ENCODE peak calls at places on chromosomes 13 and 19, in nine cellular contexts. One of them, this sample, is unnamed.

GRCh38 chr13:113421673-113422270 is 31.5 kb downstream of the ADPRHL1 start:
- DNase-seq in activated CD4-positive, alpha-beta T cell treated with anti-CD3 and anti-CD28 coated beads, Interleukin-2, amount 10 ng/mL, durations not matched to agents 7 days and 5 days: no peak
- DNase-seq in activated gamma-delta T cell treated with Interleukin-2 at 50 U/mL for 16 hours: no peak
- DNase-seq in caudate nucleus: no peak
- DNase-seq in NCI-H1105 treated with DMSO at 0.1 percent for 48 hours: no peak
- DNase-seq in LoVo: no peak
- DNase-seq in naive thymus-derived CD8-positive, alpha-beta T cell: no peak
- DNase-seq in stimulated activated CD4-positive, alpha-beta T cell treated with anti-CD3 and anti-CD28 coated beads, Interleukin-15, amount 100 ng/mL, for 1 hour: no peak
- DNase-seq in hepatocyte: peak; percentile 67
- DNase-seq in this sample: no peak

GRCh38 chr19:30667227-30667626 is 295.0 kb downstream of the ZNF536 start:
- DNase-seq in activated CD4-positive, alpha-beta T cell treated with anti-CD3 and anti-CD28 coated beads, Interleukin-2, amount 10 ng/mL, durations not matched to agents 7 days and 5 days: no peak
- DNase-seq in activated gamma-delta T cell treated with Interleukin-2 at 50 U/mL for 16 hours: no peak
- DNase-seq in caudate nucleus: no peak
- DNase-seq in NCI-H1105 treated with DMSO at 0.1 percent for 48 hours: no peak
- DNase-seq in LoVo: no peak
- DNase-seq in naive thymus-derived CD8-positive, alpha-beta T cell: no peak
- DNase-seq in stimulated activated CD4-positive, alpha-beta T cell treated with anti-CD3 and anti-CD28 coated beads, Interleukin-15, amount 100 ng/mL, for 1 hour: no peak
- DNase-seq in hepatocyte: no peak
- DNase-seq in this sample: no peak

GRCh38 chr13:87331178-87331577 is 340.0 kb upstream of the SLITRK5 start:
- DNase-seq in activated CD4-positive, alpha-beta T cell treated with anti-CD3 and anti-CD28 coated beads, Interleukin-2, amount 10 ng/mL, durations not matched to agents 7 days and 5 days: no peak
- DNase-seq in activated gamma-delta T cell treated with Interleukin-2 at 50 U/mL for 16 hours: no peak
- DNase-seq in caudate nucleus: no peak
- DNase-seq in NCI-H1105 treated with DMSO at 0.1 percent for 48 hours: no peak
- DNase-seq in LoVo: no peak
- DNase-seq in naive thymus-derived CD8-positive, alpha-beta T cell: no peak
- DNase-seq in stimulated activated CD4-positive, alpha-beta T cell treated with anti-CD3 and anti-CD28 coated beads, Interleukin-15, amount 100 ng/mL, for 1 hour: no peak
- DNase-seq in hepatocyte: peak; percentile 15
- DNase-seq in this sample: no peak

GRCh38 chr13:20824762-20825161 is 51.0 kb upstream of the EEF1AKMT1 start:
- DNase-seq in activated CD4-positive, alpha-beta T cell treated with anti-CD3 and anti-CD28 coated beads, Interleukin-2, amount 10 ng/mL, durations not matched to agents 7 days and 5 days: no peak
- DNase-seq in activated gamma-delta T cell treated with Interleukin-2 at 50 U/mL for 16 hours: no peak
- DNase-seq in caudate nucleus: no peak
- DNase-seq in NCI-H1105 treated with DMSO at 0.1 percent for 48 hours: no peak
- DNase-seq in LoVo: no peak
- DNase-seq in naive thymus-derived CD8-positive, alpha-beta T cell: no peak
- DNase-seq in stimulated activated CD4-positive, alpha-beta T cell treated with anti-CD3 and anti-CD28 coated beads, Interleukin-15, amount 100 ng/mL, for 1 hour: no peak
- DNase-seq in hepatocyte: peak; percentile 23
- DNase-seq in this sample: no peak

GRCh38 chr19:49432141-49433073 is 7.2 kb downstream of the GFY start:
- DNase-seq in activated CD4-positive, alpha-beta T cell treated with anti-CD3 and anti-CD28 coated beads, Interleukin-2, amount 10 ng/mL, durations not matched to agents 7 days and 5 days: peak; percentile 40
- DNase-seq in activated gamma-delta T cell treated with Interleukin-2 at 50 U/mL for 16 hours: no peak
- DNase-seq in caudate nucleus: no peak
- DNase-seq in NCI-H1105 treated with DMSO at 0.1 percent for 48 hours: no peak
- DNase-seq in LoVo: no peak
- DNase-seq in naive thymus-derived CD8-positive, alpha-beta T cell: no peak
- DNase-seq in stimulated activated CD4-positive, alpha-beta T cell treated with anti-CD3 and anti-CD28 coated beads, Interleukin-15, amount 100 ng/mL, for 1 hour: no peak
- DNase-seq in hepatocyte: no peak
- DNase-seq in this sample: no peak

GRCh38 chr19:31415322-31415721 is 66.1 kb upstream of the TSHZ3 start:
- DNase-seq in activated CD4-positive, alpha-beta T cell treated with anti-CD3 and anti-CD28 coated beads, Interleukin-2, amount 10 ng/mL, durations not matched to agents 7 days and 5 days: no peak
- DNase-seq in activated gamma-delta T cell treated with Interleukin-2 at 50 U/mL for 16 hours: no peak
- DNase-seq in caudate nucleus: no peak
- DNase-seq in NCI-H1105 treated with DMSO at 0.1 percent for 48 hours: no peak
- DNase-seq in LoVo: no peak
- DNase-seq in naive thymus-derived CD8-positive, alpha-beta T cell: no peak
- DNase-seq in stimulated activated CD4-positive, alpha-beta T cell treated with anti-CD3 and anti-CD28 coated beads, Interleukin-15, amount 100 ng/mL, for 1 hour: no peak
- DNase-seq in hepatocyte: no peak
- DNase-seq in this sample: no peak

GRCh38 chr19:45630463-45630862 is 8.7 kb downstream of the EML2 start:
- DNase-seq in activated CD4-positive, alpha-beta T cell treated with anti-CD3 and anti-CD28 coated beads, Interleukin-2, amount 10 ng/mL, durations not matched to agents 7 days and 5 days: no peak
- DNase-seq in activated gamma-delta T cell treated with Interleukin-2 at 50 U/mL for 16 hours: no peak
- DNase-seq in caudate nucleus: no peak
- DNase-seq in NCI-H1105 treated with DMSO at 0.1 percent for 48 hours: no peak
- DNase-seq in LoVo: peak; percentile 89
- DNase-seq in naive thymus-derived CD8-positive, alpha-beta T cell: no peak
- DNase-seq in stimulated activated CD4-positive, alpha-beta T cell treated with anti-CD3 and anti-CD28 coated beads, Interleukin-15, amount 100 ng/mL, for 1 hour: no peak
- DNase-seq in hepatocyte: peak; percentile 61
- DNase-seq in this sample: peak; percentile 69

GRCh38 chr19:41793414-41793727 is 3.0 kb upstream of the CEACAM3 start:
- DNase-seq in activated CD4-positive, alpha-beta T cell treated with anti-CD3 and anti-CD28 coated beads, Interleukin-2, amount 10 ng/mL, durations not matched to agents 7 days and 5 days: no peak
- DNase-seq in activated gamma-delta T cell treated with Interleukin-2 at 50 U/mL for 16 hours: no peak
- DNase-seq in caudate nucleus: no peak
- DNase-seq in NCI-H1105 treated with DMSO at 0.1 percent for 48 hours: no peak
- DNase-seq in LoVo: no peak
- DNase-seq in naive thymus-derived CD8-positive, alpha-beta T cell: no peak
- DNase-seq in stimulated activated CD4-positive, alpha-beta T cell treated with anti-CD3 and anti-CD28 coated beads, Interleukin-15, amount 100 ng/mL, for 1 hour: no peak
- DNase-seq in hepatocyte: no peak
- DNase-seq in this sample: no peak

GRCh38 chr13:102033719-102034446 is 368.0 kb downstream of the FGF14 start:
- DNase-seq in activated CD4-positive, alpha-beta T cell treated with anti-CD3 and anti-CD28 coated beads, Interleukin-2, amount 10 ng/mL, durations not matched to agents 7 days and 5 days: no peak
- DNase-seq in activated gamma-delta T cell treated with Interleukin-2 at 50 U/mL for 16 hours: no peak
- DNase-seq in caudate nucleus: no peak
- DNase-seq in NCI-H1105 treated with DMSO at 0.1 percent for 48 hours: peak; percentile 57
- DNase-seq in LoVo: no peak
- DNase-seq in naive thymus-derived CD8-positive, alpha-beta T cell: no peak
- DNase-seq in stimulated activated CD4-positive, alpha-beta T cell treated with anti-CD3 and anti-CD28 coated beads, Interleukin-15, amount 100 ng/mL, for 1 hour: no peak
- DNase-seq in hepatocyte: no peak
- DNase-seq in this sample: no peak

GRCh38 chr19:30052122-30053075 is 110.4 kb downstream of the URI1 start:
- DNase-seq in activated CD4-positive, alpha-beta T cell treated with anti-CD3 and anti-CD28 coated beads, Interleukin-2, amount 10 ng/mL, durations not matched to agents 7 days and 5 days: no peak
- DNase-seq in activated gamma-delta T cell treated with Interleukin-2 at 50 U/mL for 16 hours: no peak
- DNase-seq in caudate nucleus: no peak
- DNase-seq in NCI-H1105 treated with DMSO at 0.1 percent for 48 hours: no peak
- DNase-seq in LoVo: no peak
- DNase-seq in naive thymus-derived CD8-positive, alpha-beta T cell: no peak
- DNase-seq in stimulated activated CD4-positive, alpha-beta T cell treated with anti-CD3 and anti-CD28 coated beads, Interleukin-15, amount 100 ng/mL, for 1 hour: no peak
- DNase-seq in hepatocyte: no peak
- DNase-seq in this sample: no peak

GRCh38 chr19:33470686-33471085 is 50.9 kb downstream of the PEPD start:
- DNase-seq in activated CD4-positive, alpha-beta T cell treated with anti-CD3 and anti-CD28 coated beads, Interleukin-2, amount 10 ng/mL, durations not matched to agents 7 days and 5 days: no peak
- DNase-seq in activated gamma-delta T cell treated with Interleukin-2 at 50 U/mL for 16 hours: no peak
- DNase-seq in caudate nucleus: no peak
- DNase-seq in NCI-H1105 treated with DMSO at 0.1 percent for 48 hours: no peak
- DNase-seq in LoVo: no peak
- DNase-seq in naive thymus-derived CD8-positive, alpha-beta T cell: no peak
- DNase-seq in stimulated activated CD4-positive, alpha-beta T cell treated with anti-CD3 and anti-CD28 coated beads, Interleukin-15, amount 100 ng/mL, for 1 hour: no peak
- DNase-seq in hepatocyte: no peak
- DNase-seq in this sample: no peak

GRCh38 chr19:17333611-17334413 is 843 bp downstream of the ANO8 start:
- DNase-seq in activated CD4-positive, alpha-beta T cell treated with anti-CD3 and anti-CD28 coated beads, Interleukin-2, amount 10 ng/mL, durations not matched to agents 7 days and 5 days: peak; percentile 84
- DNase-seq in activated gamma-delta T cell treated with Interleukin-2 at 50 U/mL for 16 hours: peak; percentile 67
- DNase-seq in caudate nucleus: no peak
- DNase-seq in NCI-H1105 treated with DMSO at 0.1 percent for 48 hours: no peak
- DNase-seq in LoVo: peak; percentile 43
- DNase-seq in naive thymus-derived CD8-positive, alpha-beta T cell: peak; percentile 60
- DNase-seq in stimulated activated CD4-positive, alpha-beta T cell treated with anti-CD3 and anti-CD28 coated beads, Interleukin-15, amount 100 ng/mL, for 1 hour: peak; percentile 49
- DNase-seq in hepatocyte: peak; percentile 54
- DNase-seq in this sample: no peak

GRCh38 chr13:47858678-47859050 is 142.4 kb downstream of the SUCLA2 start:
- DNase-seq in activated CD4-positive, alpha-beta T cell treated with anti-CD3 and anti-CD28 coated beads, Interleukin-2, amount 10 ng/mL, durations not matched to agents 7 days and 5 days: no peak
- DNase-seq in activated gamma-delta T cell treated with Interleukin-2 at 50 U/mL for 16 hours: no peak
- DNase-seq in caudate nucleus: no peak
- DNase-seq in NCI-H1105 treated with DMSO at 0.1 percent for 48 hours: no peak
- DNase-seq in LoVo: no peak
- DNase-seq in naive thymus-derived CD8-positive, alpha-beta T cell: no peak
- DNase-seq in stimulated activated CD4-positive, alpha-beta T cell treated with anti-CD3 and anti-CD28 coated beads, Interleukin-15, amount 100 ng/mL, for 1 hour: no peak
- DNase-seq in hepatocyte: peak; percentile 13
- DNase-seq in this sample: no peak

GRCh38 chr13:113861433-113862030 is 2.3 kb downstream of the GAS6 start:
- DNase-seq in activated CD4-positive, alpha-beta T cell treated with anti-CD3 and anti-CD28 coated beads, Interleukin-2, amount 10 ng/mL, durations not matched to agents 7 days and 5 days: no peak
- DNase-seq in activated gamma-delta T cell treated with Interleukin-2 at 50 U/mL for 16 hours: no peak
- DNase-seq in caudate nucleus: no peak
- DNase-seq in NCI-H1105 treated with DMSO at 0.1 percent for 48 hours: no peak
- DNase-seq in LoVo: no peak
- DNase-seq in naive thymus-derived CD8-positive, alpha-beta T cell: no peak
- DNase-seq in stimulated activated CD4-positive, alpha-beta T cell treated with anti-CD3 and anti-CD28 coated beads, Interleukin-15, amount 100 ng/mL, for 1 hour: no peak
- DNase-seq in hepatocyte: no peak
- DNase-seq in this sample: no peak